ENCODE peak calls at places on chromosomes 16 and 17, in five cellular contexts. K, Q, T, R and N are unnamed samples.

GRCh38 chr16:8943001-8943763 is 20.5 kb downstream of the USP7 start:
- DNase-seq in R (no peak), K (no peak), T (no peak), Q (no peak), N (no peak)

GRCh38 chr17:82458130-82458884 is at the start of gene NARF:
- DNase-seq in Q (peak), T (peak), R (peak), K (peak), N (peak)

GRCh38 chr17:31490991-31491793 is 99.7 kb downstream of the RAB11FIP4 start:
- DNase-seq in K (no peak), Q (no peak), T (no peak), R (no peak), N (no peak)

GRCh38 chr16:47311738-47312505 is 148.9 kb downstream of the ITFG1 start:
- DNase-seq in T (no peak), Q (peak), R (no peak), K (no peak), N (no peak)

GRCh38 chr16:89831810-89832328 is 3.6 kb downstream of the SPIRE2 start:
- DNase-seq in T (no peak), K (no peak), Q (no peak), R (no peak), N (no peak)

GRCh38 chr17:9221231-9222180 is 200.2 kb downstream of the NTN1 start:
- DNase-seq in R (no peak), K (no peak), Q (no peak), T (no peak), N (no peak)

GRCh38 chr17:82332669-82333278 is 792 bp downstream of the SECTM1 start:
- DNase-seq in T (no peak), Q (peak), R (peak), K (no peak), N (no peak)

GRCh38 chr17:38656959-38657823 is 17.6 kb downstream of the EPOP start:
- DNase-seq in K (peak), T (no peak), Q (no peak), R (no peak), N (no peak)

GRCh38 chr17:47630614-47631013 is 19.1 kb upstream of the KPNB1 start:
- DNase-seq in K (no peak), Q (no peak), R (no peak), T (no peak), N (no peak)

GRCh38 chr16:8663192-8664089 is 11.0 kb upstream of the ABAT start:
- DNase-seq in R (no peak), T (no peak), Q (no peak), K (no peak), N (no peak)

GRCh38 chr17:29764748-29765147 is 142.0 kb upstream of the CORO6 start:
- DNase-seq in R (no peak), K (no peak), Q (no peak), T (no peak), N (no peak)

GRCh38 chr17:78317817-78318400 is 42.0 kb downstream of the SOCS3 start:
- DNase-seq in R (no peak), K (no peak), T (no peak), Q (no peak), N (no peak)

GRCh38 chr17:82217120-82217529 is 4.5 kb upstream of the CCDC57 start:
- DNase-seq in R (no peak), Q (peak), T (no peak), K (no peak), N (no peak)

GRCh38 chr17:32265896-32266388 is 310 bp downstream of the RHBDL3 start:
- DNase-seq in Q (no peak), R (no peak), T (no peak), K (no peak), N (no peak)

GRCh38 chr17:55057184-55057583 is 88.6 kb downstream of the STXBP4 start:
- DNase-seq in R (no peak), Q (no peak), K (no peak), T (no peak), N (no peak)

GRCh38 chr16:85370881-85371651 is 242.1 kb upstream of the GSE1 start:
- DNase-seq in K (no peak), R (peak), T (no peak), Q (no peak), N (no peak)

GRCh38 chr16:31438414-31438813 is 4.2 kb downstream of the ZNF843 start:
- DNase-seq in Q (no peak), R (no peak), T (no peak), K (no peak), N (no peak)

GRCh38 chr17:13749566-13750235 is 148.0 kb upstream of the HS3ST3A1 start:
- DNase-seq in K (no peak), T (no peak), Q (peak), R (no peak), N (no peak)

GRCh38 chr17:35214631-35215273 is 20.6 kb upstream of the SLC35G3 start:
- DNase-seq in R (no peak), K (no peak), T (no peak), Q (no peak), N (no peak)

GRCh38 chr17:31424944-31425582 is 33.6 kb downstream of the RAB11FIP4 start:
- DNase-seq in K (no peak), Q (no peak), T (no peak), R (no peak), N (no peak)

GRCh38 chr17:77935121-77935571 is 23.4 kb upstream of the TNRC6C start:
- DNase-seq in T (no peak), Q (no peak), R (no peak), K (no peak), N (no peak)

GRCh38 chr17:51805765-51806164 is 352.7 kb downstream of the CA10 start:
- DNase-seq in T (no peak), R (no peak), K (no peak), Q (no peak), N (no peak)

GRCh38 chr17:75364078-75364477 is 41.4 kb downstream of the GRB2 start:
- DNase-seq in T (no peak), R (no peak), Q (peak), K (no peak), N (peak)

GRCh38 chr17:19384723-19385391 is 2.1 kb downstream of the MFAP4 start:
- DNase-seq in T (no peak), R (peak), Q (peak), K (peak), N (no peak)

GRCh38 chr17:19382581-19383444 is 4.2 kb downstream of the MFAP4 start:
- DNase-seq in K (no peak), R (no peak), T (no peak), Q (peak), N (no peak)

GRCh38 chr17:19386276-19386863 is 620 bp downstream of the MFAP4 start:
- DNase-seq in Q (peak), T (no peak), K (no peak), R (peak), N (no peak)

GRCh38 chr17:19381741-19382444 is 3.6 kb downstream of the MAPK7 start:
- DNase-seq in R (no peak), Q (no peak), K (no peak), T (no peak), N (no peak)

GRCh38 chr17:19383681-19384470 is 3.1 kb downstream of the MFAP4 start:
- DNase-seq in Q (peak), T (no peak), K (no peak), R (no peak), N (no peak)
- H3K27ac ChIP-seq in Q (peak), T (peak), K (peak), R (peak), N (no peak)

GRCh38 chr17:72413077-72414031 is 292.5 kb downstream of the SOX9 start:
- DNase-seq in T (no peak), Q (no peak), K (no peak), R (no peak), N (no peak)

GRCh38 chr17:72408641-72409040 is 287.8 kb downstream of the SOX9 start:
- DNase-seq in R (no peak), K (no peak), Q (no peak), T (no peak), N (no peak)

GRCh38 chr17:72409405-72410002 is 288.7 kb downstream of the SOX9 start:
- DNase-seq in T (no peak), Q (no peak), R (no peak), K (no peak), N (no peak)

GRCh38 chr17:72412650-72413076 is 291.8 kb downstream of the SOX9 start:
- DNase-seq in K (no peak), T (no peak), Q (no peak), R (peak), N (no peak)

GRCh38 chr17:72411124-72411563 is 290.3 kb downstream of the SOX9 start:
- DNase-seq in R (no peak), Q (no peak), K (no peak), T (no peak), N (no peak)
- H3K27ac ChIP-seq in R (no peak), Q (no peak), K (no peak), T (peak), N (no peak)

GRCh38 chr16:19809693-19810092 is 75.0 kb downstream of the GPRC5B start:
- DNase-seq in Q (no peak), R (no peak), T (no peak), K (no peak), N (no peak)
- H3K27ac ChIP-seq in Q (no peak), R (no peak), T (no peak), K (no peak), N (no peak)

DNA sequence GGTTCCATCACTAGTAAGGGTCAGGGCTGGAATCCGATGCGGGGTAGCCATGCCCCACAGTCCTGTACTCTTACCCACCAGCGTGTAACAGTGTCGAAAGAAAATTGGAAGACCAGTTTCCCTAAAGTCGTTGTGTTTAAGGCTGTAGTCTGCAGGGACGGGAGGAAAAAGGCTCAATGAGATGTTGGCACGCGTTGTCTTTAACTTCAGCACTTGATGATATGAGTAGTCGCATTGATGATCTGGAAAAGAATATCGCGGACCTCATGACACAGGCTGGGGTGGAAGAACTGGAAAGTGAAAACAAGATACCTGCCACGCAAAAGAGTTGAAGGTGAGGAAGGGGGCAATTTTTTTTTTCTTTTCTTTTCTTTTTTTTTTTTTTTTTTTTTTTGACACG is 1.3 kb downstream of the HSBP1 start:
- DNase-seq in R (no peak), K (no peak), Q (no peak), T (no peak), N (no peak)
- H3K27ac ChIP-seq in R (no peak), K (no peak), Q (peak), T (peak), N (no peak)